ENCODE peak calls at places on chromosome 12, in eight cellular contexts. G is fibroblast of lung, F is neural progenitor cell, Y is astrocyte of the spinal cord, L is psoas muscle, B is left lung, O is HFF-Myc, R is testis. M is an unnamed sample.

GRCh38 chr12:9237286-9237685 is 29.1 kb upstream of the PZP start:
- DNase-seq in B (no peak), F (no peak), O (no peak), G (no peak), L (no peak), Y (no peak), R (no peak), M (no peak)

GRCh38 chr12:67594888-67595287 is 53.7 kb upstream of the DYRK2 start:
- DNase-seq in Y (no peak), O (no peak), L (no peak), F (no peak), B (no peak), G (peak; percentile 7), R (no peak), M (no peak)

GRCh38 chr12:76117751-76118150 is 33.3 kb upstream of the NAP1L1 start:
- DNase-seq in Y (no peak), L (no peak), R (no peak), B (no peak), O (no peak), G (no peak), F (no peak), M (no peak)

GRCh38 chr12:104604070-104604994 is 147.6 kb downstream of the CHST11 start:
- DNase-seq in O (peak; percentile 88), L (peak; percentile 70), Y (peak; percentile 94), R (peak; percentile 79), G (peak; percentile 98), B (no peak), F (no peak), M (peak; percentile 90)

GRCh38 chr12:127558363-127558762 is 708.6 kb upstream of the TMEM132C start:
- DNase-seq in G (no peak), Y (peak; percentile 7), F (no peak), B (no peak), L (no peak), R (no peak), O (no peak), M (no peak)

GRCh38 chr12:51475543-51475942 is 50.9 kb downstream of the SLC4A8 start:
- DNase-seq in B (no peak), G (peak; percentile 19), O (no peak), F (no peak), R (no peak), L (no peak), Y (no peak), M (no peak)

GRCh38 chr12:70543444-70543843 is 93.8 kb downstream of the PTPRB start:
- DNase-seq in B (no peak), Y (peak; percentile 89), G (peak; percentile 93), L (no peak), F (no peak), R (no peak), O (peak; percentile 79), M (peak; percentile 91)

GRCh38 chr12:713281-713875 is 39.0 kb upstream of the WNK1 start:
- DNase-seq in L (no peak), G (no peak), F (no peak), B (no peak), Y (no peak), O (no peak), R (no peak), M (no peak)

GRCh38 chr12:607541-608001 is 55.7 kb downstream of the NINJ2 start:
- DNase-seq in Y (no peak), R (no peak), G (peak; percentile 33), F (no peak), B (no peak), L (peak; percentile 50), O (no peak), M (no peak)

GRCh38 chr12:22014041-22014782 is 31.8 kb upstream of the CMAS start:
- DNase-seq in F (no peak), G (no peak), R (no peak), B (no peak), L (no peak), O (no peak), Y (no peak), M (no peak)

GRCh38 chr12:62347922-62348650 is 87.9 kb downstream of the USP15 start:
- DNase-seq in R (no peak), G (peak; percentile 55), O (no peak), L (no peak), Y (peak; percentile 60), B (no peak), F (no peak), M (peak; percentile 17)

GRCh38 chr12:15155271-15155670 is 65.9 kb downstream of the RERG start:
- DNase-seq in B (no peak), R (no peak), O (no peak), G (no peak), Y (no peak), L (peak; percentile 12), F (no peak), M (no peak)

GRCh38 chr12:100820314-100820713 is 25.7 kb downstream of the ANO4 start:
- DNase-seq in G (peak; percentile 50), O (no peak), F (no peak), L (no peak), Y (no peak), R (no peak), B (no peak), M (peak; percentile 24)

DNA sequence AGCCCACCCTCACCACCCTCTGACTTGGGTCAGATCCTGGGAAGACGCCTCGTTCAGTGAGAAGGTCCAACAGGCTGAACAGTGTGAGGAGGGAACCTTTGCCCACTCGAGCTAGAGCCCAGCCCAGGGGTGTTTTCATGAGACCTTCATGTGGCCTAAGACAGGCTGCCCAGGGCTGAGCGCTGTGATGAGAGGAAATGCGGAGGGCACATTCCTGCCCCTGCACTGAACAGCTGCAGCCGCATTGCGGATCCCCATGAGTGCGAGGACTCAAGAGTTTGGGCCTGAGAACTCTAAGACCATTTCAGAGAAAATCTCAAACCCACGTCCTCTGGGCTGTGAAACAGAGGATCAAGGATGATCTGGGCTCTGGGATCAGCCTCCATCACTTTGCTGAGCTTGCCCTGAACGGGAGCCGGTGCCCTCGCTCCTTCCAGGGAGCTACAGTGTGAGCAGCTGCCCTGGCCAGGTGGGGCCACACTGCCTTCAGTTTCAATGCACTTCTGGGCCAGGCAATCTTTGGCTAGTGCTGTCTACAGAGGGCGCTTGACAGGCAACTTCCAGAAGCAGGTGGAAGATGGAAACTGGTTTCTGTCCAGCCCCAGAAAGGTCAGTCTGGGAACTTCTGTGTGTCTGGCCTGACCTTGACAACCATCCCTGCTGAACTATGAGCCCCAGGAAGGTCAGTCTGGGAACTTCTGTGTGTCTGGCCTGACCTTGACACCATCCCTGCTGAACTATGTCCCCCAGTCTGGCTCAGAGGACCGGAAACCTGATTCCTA is 43.5 kb upstream of the P2RX7 start:
- DNase-seq in R (no peak), L (no peak), Y (no peak), F (no peak), B (no peak), G (no peak), O (no peak), M (no peak)
- TF ChIP-seq CTCF in R (peak; percentile 6), L (no peak), Y (no peak), F (no peak), B (no peak), G (no peak), O (no peak), M (no peak)

DNA sequence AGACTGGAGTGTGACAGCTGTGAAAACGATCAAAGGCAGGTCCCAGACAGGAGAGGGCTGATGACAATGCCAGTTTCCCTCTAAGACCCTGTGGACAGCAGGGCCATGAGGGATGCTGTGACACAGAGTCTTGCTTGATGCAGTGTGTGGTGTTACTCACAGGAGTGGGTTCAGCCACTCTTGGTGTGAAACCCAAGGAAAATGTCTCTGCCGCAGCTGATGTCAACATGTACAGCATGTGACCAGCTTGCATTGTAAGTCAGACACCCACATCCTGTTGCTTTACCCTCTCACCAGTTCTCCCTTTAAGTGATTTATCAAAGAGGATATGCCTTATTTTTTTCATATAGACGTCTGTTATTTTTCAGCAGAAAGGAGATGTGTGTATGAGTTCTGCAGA is 268.6 kb downstream of the BTG1 start:
- DNase-seq in Y (peak; percentile 35), F (peak; percentile 9), G (peak; percentile 16), R (peak; percentile 37), B (no peak), L (peak; percentile 15), O (peak; percentile 6), M (no peak)
- H3K4me3 ChIP-seq in Y (no peak overlapping the region), F (no peak overlapping the region), G (no peak overlapping the region), R (no peak overlapping the region), B (no peak overlapping the region), L (no peak overlapping the region), O (no peak overlapping the region), M (no peak overlapping the region)

GRCh38 chr12:72270246-72270645 is 1.9 kb upstream of the TRHDE start:
- DNase-seq in Y (peak; percentile 43), L (no peak), B (no peak), F (no peak), R (no peak), G (peak; percentile 41), O (no peak), M (no peak)

GRCh38 chr12:72264548-72265175 is 7.5 kb upstream of the TRHDE start:
- DNase-seq in G (no peak), Y (peak; percentile 57), F (peak; percentile 22), O (no peak), R (no peak), B (no peak), L (no peak), M (no peak)

GRCh38 chr12:72268386-72268785 is 3.8 kb upstream of the TRHDE start:
- DNase-seq in O (no peak), F (no peak), R (no peak), L (no peak), B (no peak), G (no peak), Y (no peak), M (no peak)

GRCh38 chr12:72269491-72269890 is 2.7 kb upstream of the TRHDE start:
- DNase-seq in R (no peak), O (no peak), Y (no peak), B (no peak), F (no peak), L (no peak), G (peak; percentile 40), M (no peak)

GRCh38 chr12:72267974-72268373 is 4.2 kb upstream of the TRHDE start:
- DNase-seq in R (no peak), B (no peak), F (no peak), O (no peak), Y (peak; percentile 50), L (no peak), G (peak; percentile 53), M (no peak)
- TF ChIP-seq CTCF in R (no peak), B (no peak), F (peak; percentile 34), O (peak; percentile 48), Y (peak; percentile 61), L (no peak), G (peak; percentile 40), M (peak; percentile 44)

GRCh38 chr12:57735198-57735855 is 3.2 kb downstream of the AGAP2 start:
- DNase-seq in G (no peak), Y (no peak), L (no peak), R (no peak), B (peak; percentile 36), O (no peak), F (peak; percentile 69), M (no peak)
- H3K4me3 ChIP-seq in G (no peak overlapping the region), Y (no peak overlapping the region), L (peak overlapping the region; percentile 65), R (no peak overlapping the region), B (no peak overlapping the region), O (no peak overlapping the region), F (no peak overlapping the region), M (no peak overlapping the region)

DNA sequence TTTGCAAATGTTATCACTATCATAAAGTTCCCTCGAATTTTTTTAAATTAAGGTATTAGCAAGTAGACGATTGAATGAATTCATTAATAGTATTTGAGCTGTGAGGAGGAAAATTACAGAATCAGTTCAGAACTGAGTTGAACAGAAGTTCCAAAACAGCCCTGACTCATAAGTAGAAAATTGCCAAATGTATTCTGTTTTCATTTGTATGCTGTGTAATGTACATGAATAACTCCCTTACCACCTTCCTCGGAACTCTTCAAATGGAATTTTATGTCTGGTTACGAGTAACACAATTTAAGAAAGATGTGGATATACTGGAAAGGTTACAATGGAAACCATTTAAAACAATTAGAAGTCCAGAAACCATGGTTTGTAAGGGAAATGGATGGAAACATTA is 283.3 kb upstream of the FAR2 start:
- DNase-seq in B (no peak), Y (peak; percentile 31), R (no peak), F (no peak), G (peak; percentile 69), O (no peak), L (no peak), M (no peak)
- TF ChIP-seq CTCF in B (no peak), Y (no peak), R (no peak), F (no peak), G (no peak), O (no peak), L (no peak), M (no peak)

M was measured in AG09309.